ENCODE peak calls at places on chromosomes 5 and 9, in eight cellular contexts. Z is H9; V is A673; E is fibroblast of lung; L is upper lobe of left lung; D is testis; X is naive thymus-derived CD4-positive, alpha-beta T cell; B is astrocyte. N is an unnamed sample.

GRCh38 chr5:69527128-69527745 is 32.8 kb upstream of the GTF2H2C start:
- DNase-seq in Z (no peak), V (no peak), E (no peak), L (no peak), D (no peak), X (no peak), B (no peak), N (no peak)

GRCh38 chr5:102018279-102018678 is 277.8 kb downstream of the SLCO4C1 start:
- DNase-seq in Z (peak; percentile 20), V (no peak), E (no peak), L (peak; percentile 2), D (no peak), X (no peak), B (no peak), N (no peak)

GRCh38 chr5:167785106-167785505 is 506.3 kb upstream of the WWC1 start:
- DNase-seq in Z (no peak), V (no peak), E (no peak), L (no peak), D (no peak), X (no peak), B (no peak), N (no peak)

GRCh38 chr5:97037819-97038218 is 101.9 kb downstream of the LNPEP start:
- DNase-seq in Z (no peak), V (no peak), E (no peak), L (no peak), D (no peak), X (no peak), B (no peak), N (no peak)

GRCh38 chr5:148915224-148915803 is 88.9 kb downstream of the ADRB2 start:
- DNase-seq in Z (no peak), V (no peak), E (no peak), L (no peak), D (no peak), X (no peak), B (no peak), N (no peak)

GRCh38 chr5:124365491-124365890 is 380.9 kb downstream of the ZNF608 start:
- DNase-seq in Z (no peak), V (no peak), E (no peak), L (no peak), D (no peak), X (no peak), B (no peak), N (no peak)

GRCh38 chr5:159915913-159916840 is at the start of gene ADRA1B:
- DNase-seq in Z (peak; percentile 80), V (peak; percentile 37), E (peak; percentile 63), L (peak; percentile 95), D (peak; percentile 65), X (peak; percentile 18), B (no peak), N (no peak)

GRCh38 chr9:20701058-20701457 is 17.0 kb downstream of the FOCAD start:
- DNase-seq in Z (no peak), V (no peak), E (peak; percentile 10), L (no peak), D (no peak), X (no peak), B (no peak), N (no peak)

GRCh38 chr5:178281321-178281720 is 48.7 kb upstream of the PHYKPL start:
- DNase-seq in Z (no peak), V (no peak), E (no peak), L (peak; percentile 71), D (no peak), X (no peak), B (no peak), N (no peak)

GRCh38 chr9:136225748-136226679 is 19.6 kb downstream of the QSOX2 start:
- DNase-seq in Z (peak; percentile 83), V (peak; percentile 71), E (peak; percentile 32), L (peak; percentile 72), D (peak; percentile 63), X (peak; percentile 45), B (peak; percentile 10), N (peak; percentile 52)
- H3K4me1 ChIP-seq in Z (no peaks in the 10 kb centered on the region), V (peaks cover 20% of the 10 kb centered on the region), E (no peaks in the 10 kb centered on the region), L (no peaks in the 10 kb centered on the region), D (no peaks in the 10 kb centered on the region), X (no peaks in the 10 kb centered on the region), B (peaks cover 24% of the 10 kb centered on the region), N (peaks cover 7% of the 10 kb centered on the region)

DNA sequence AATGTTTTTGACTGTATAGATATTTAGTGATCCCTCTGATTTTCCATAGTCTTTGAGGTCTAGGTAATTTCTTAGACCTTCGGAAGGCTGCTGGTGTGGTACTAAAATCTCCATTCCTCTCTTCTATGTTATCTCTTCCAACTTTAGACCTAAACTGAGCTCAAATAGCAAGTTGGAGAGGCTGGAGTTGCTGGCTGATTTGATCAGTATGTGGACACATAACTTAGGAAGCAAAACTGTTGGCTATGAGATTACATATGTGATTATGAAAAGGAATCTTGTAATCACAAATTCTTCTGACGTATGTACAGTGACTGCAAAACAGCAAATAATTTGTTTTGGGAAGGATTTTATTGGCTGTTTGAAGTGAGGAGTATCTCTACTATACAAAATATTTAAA is 2.1 kb upstream of the SMAD5 start:
- DNase-seq in Z (no peak), V (no peak), E (no peak), L (no peak), D (no peak), X (no peak), B (no peak), N (no peak)
- H3K4me1 ChIP-seq in Z (no peaks in the 10 kb centered on the region), V (peaks cover 20% of the 10 kb centered on the region), E (peaks cover 8% of the 10 kb centered on the region), L (peaks cover 20% of the 10 kb centered on the region), D (peaks cover 15% of the 10 kb centered on the region), X (no peaks in the 10 kb centered on the region), B (peaks cover 16% of the 10 kb centered on the region), N (no peaks in the 10 kb centered on the region)

GRCh38 chr9:98727428-98727827 is 18.7 kb upstream of the GABBR2 start:
- DNase-seq in Z (no peak), V (no peak), E (no peak), L (no peak), D (no peak), X (no peak), B (no peak), N (no peak)
- H3K4me1 ChIP-seq in Z (no peaks in the 10 kb centered on the region), V (no peaks in the 10 kb centered on the region), E (no peaks in the 10 kb centered on the region), L (no peaks in the 10 kb centered on the region), D (no peaks in the 10 kb centered on the region), X (no peaks in the 10 kb centered on the region), B (no peaks in the 10 kb centered on the region), N (no peaks in the 10 kb centered on the region)

DNA sequence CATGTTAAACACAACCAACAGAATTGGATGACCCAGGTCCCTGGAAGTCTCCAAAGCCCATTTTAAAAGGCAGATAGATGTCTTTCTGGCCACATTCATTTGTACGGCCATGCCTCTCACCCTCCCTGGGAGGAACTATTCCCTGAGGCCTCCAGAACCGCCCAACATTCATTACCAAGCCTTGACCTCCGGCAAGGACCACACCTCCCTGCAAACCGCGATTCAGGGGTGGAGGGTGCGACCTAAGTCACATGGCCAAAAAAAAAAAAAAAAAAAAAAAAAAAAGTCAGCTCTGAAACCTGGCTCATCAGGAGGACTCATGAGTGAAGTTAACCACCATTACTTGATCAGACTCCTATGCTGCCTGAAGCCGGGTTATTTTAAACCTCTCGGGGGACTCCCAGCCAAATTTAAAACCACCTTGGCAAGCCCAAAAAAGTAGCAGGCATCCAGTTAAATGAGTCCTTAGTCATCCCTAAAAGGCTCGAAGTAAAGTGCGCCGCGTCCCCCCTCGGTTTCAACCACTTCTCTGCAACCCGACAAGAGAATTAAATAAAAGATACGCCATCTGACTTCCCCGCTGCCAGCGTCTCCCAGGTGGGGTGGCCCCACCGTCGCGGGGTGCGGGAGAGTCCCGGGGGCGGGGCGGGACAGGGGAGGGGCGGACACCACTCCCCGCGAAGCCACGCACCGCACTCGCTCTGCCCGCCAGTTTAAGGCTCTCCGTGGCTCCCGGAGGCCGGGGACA is 2.4 kb downstream of the KLF9 start:
- DNase-seq in Z (peak; percentile 75), V (no peak), E (peak; percentile 86), L (peak; percentile 91), D (peak; percentile 78), X (peak; percentile 66), B (peak; percentile 81), N (peak; percentile 71)
- H3K4me1 ChIP-seq in Z (no peaks in the 10 kb centered on the region), V (peaks cover 15% of the 10 kb centered on the region), E (peaks cover 21% of the 10 kb centered on the region), L (peaks cover 50% of the 10 kb centered on the region), D (peaks cover 34% of the 10 kb centered on the region), X (peaks cover 45% of the 10 kb centered on the region), B (peaks cover 36% of the 10 kb centered on the region), N (peaks cover 29% of the 10 kb centered on the region)

GRCh38 chr9:124282442-124283231 is 24.9 kb downstream of the NEK6 start:
- DNase-seq in Z (no peak), V (peak; percentile 54), E (peak; percentile 89), L (peak; percentile 88), D (peak; percentile 91), X (no peak), B (peak; percentile 84), N (no peak)
- H3K4me1 ChIP-seq in Z (no peaks in the 10 kb centered on the region), V (peaks cover 29% of the 10 kb centered on the region), E (peaks cover 55% of the 10 kb centered on the region), L (peaks cover 95% of the 10 kb centered on the region), D (peaks cover 74% of the 10 kb centered on the region), X (no peaks in the 10 kb centered on the region), B (peaks cover 89% of the 10 kb centered on the region), N (peaks cover 18% of the 10 kb centered on the region)

GRCh38 chr5:16897800-16898199 is 38.3 kb downstream of the MYO10 start:
- DNase-seq in Z (no peak), V (no peak), E (no peak), L (no peak), D (no peak), X (no peak), B (no peak), N (no peak)
- H3K4me1 ChIP-seq in Z (peaks cover 28% of the 10 kb centered on the region), V (peaks cover 77% of the 10 kb centered on the region), E (peaks cover 10% of the 10 kb centered on the region), L (peaks cover 21% of the 10 kb centered on the region), D (no peaks in the 10 kb centered on the region), X (no peaks in the 10 kb centered on the region), B (peaks cover 39% of the 10 kb centered on the region), N (no peaks in the 10 kb centered on the region)

GRCh38 chr9:5587024-5587423 is 41.9 kb upstream of the RIC1 start:
- DNase-seq in Z (no peak), V (no peak), E (peak; percentile 80), L (no peak), D (no peak), X (no peak), B (peak; percentile 74), N (no peak)
- H3K4me1 ChIP-seq in Z (no peaks in the 10 kb centered on the region), V (no peaks in the 10 kb centered on the region), E (peaks cover 7% of the 10 kb centered on the region), L (peaks cover 6% of the 10 kb centered on the region), D (no peaks in the 10 kb centered on the region), X (peaks cover 32% of the 10 kb centered on the region), B (peaks cover 22% of the 10 kb centered on the region), N (peaks cover 25% of the 10 kb centered on the region)